ENCODE peak calls at places on chromosomes 5 and 9, in ten cellular contexts. A is GM10248; T is CD4-positive, alpha-beta T cell; Z is mammary epithelial cell; I is activated CD8-positive, alpha-beta memory T cell treated with anti-CD3 and anti-CD28 coated beads for 4 hours; O is dorsolateral prefrontal cortex; F is Kasumi-1; L is stimulated activated CD8-positive, alpha-beta memory T cell treated with anti-CD3 and anti-CD28 coated beads, Interleukin-15, amount 100 ng/mL, for 24 hours; C is stimulated activated CD4-positive, alpha-beta T cell treated with anti-CD3 and anti-CD28 coated beads, Interleukin-1b, Interleukin-23, amount 100 ng/mL, for 4 hours; K is SK-MEL-5. P is an unnamed sample.

GRCh38 chr9:133044661-133045060 is 13.9 kb downstream of the GTF3C5 start:
- DNase-seq in A (peak; percentile 7), T (no peak), Z (no peak), I (no peak), O (no peak), F (no peak), L (no peak), C (peak; percentile 17), K (no peak), P (no peak)

GRCh38 chr5:140145818-140146522 is 20.2 kb downstream of the IGIP start:
- DNase-seq in A (peak; percentile 76), T (peak; percentile 11), Z (peak; percentile 44), I (peak; percentile 9), O (peak; percentile 60), F (peak; percentile 39), L (peak; percentile 30), C (peak; percentile 36), K (no peak), P (no peak)

GRCh38 chr5:39256472-39256871 is 37.1 kb upstream of the FYB1 start:
- DNase-seq in A (peak; percentile 20), T (no peak), Z (peak; percentile 96), I (no peak), O (no peak), F (no peak), L (no peak), C (no peak), K (no peak), P (no peak)

GRCh38 chr5:112348387-112348786 is 70.7 kb downstream of the EPB41L4A start:
- DNase-seq in A (no peak), T (no peak), Z (no peak), I (no peak), O (no peak), F (no peak), L (no peak), C (no peak), K (no peak), P (no peak)

GRCh38 chr5:157215826-157216167 is 35.2 kb downstream of the ITK start:
- DNase-seq in A (no peak), T (no peak), Z (no peak), I (no peak), O (no peak), F (no peak), L (no peak), C (no peak), K (no peak), P (no peak)

GRCh38 chr5:81800797-81801196 is 49.9 kb upstream of the SSBP2 start:
- DNase-seq in A (no peak), T (no peak), Z (no peak), I (no peak), O (no peak), F (no peak), L (no peak), C (no peak), K (no peak), P (no peak)

GRCh38 chr5:176519810-176520720 is 17.1 kb downstream of the RNF44 start:
- DNase-seq in A (no peak), T (no peak), Z (no peak), I (no peak), O (no peak), F (no peak), L (no peak), C (no peak), K (no peak), P (no peak)

GRCh38 chr9:129363216-129363873 is 185.3 kb upstream of the IER5L start:
- DNase-seq in A (no peak), T (no peak), Z (no peak), I (no peak), O (no peak), F (no peak), L (no peak), C (no peak), K (no peak), P (no peak)

GRCh38 chr9:123275381-123275780 is 7.0 kb upstream of the STRBP start:
- DNase-seq in A (no peak), T (no peak), Z (no peak), I (no peak), O (no peak), F (no peak), L (no peak), C (no peak), K (no peak), P (no peak)

GRCh38 chr5:140298183-140298601 is 4.7 kb downstream of the PFDN1 start:
- DNase-seq in A (no peak), T (no peak), Z (peak; percentile 72), I (no peak), O (no peak), F (no peak), L (no peak), C (no peak), K (no peak), P (no peak)

GRCh38 chr5:25950681-25951080 is 1087.7 kb downstream of the CDH9 start:
- DNase-seq in A (no peak), T (no peak), Z (no peak), I (no peak), O (no peak), F (no peak), L (no peak), C (no peak), K (no peak), P (no peak)

GRCh38 chr5:178284095-178284675 is 51.6 kb upstream of the PHYKPL start:
- DNase-seq in A (no peak), T (no peak), Z (peak; percentile 5), I (no peak), O (no peak), F (peak; percentile 75), L (no peak), C (no peak), K (peak; percentile 27), P (no peak)

P was measured in GF-D8.